ENCODE peak calls at places on chromosomes 12 and 14, in eight cellular contexts. One of them, this sample, is unnamed.

GRCh38 chr14:78701246-78701645 is 531.1 kb downstream of the NRXN3 start:
- DNase-seq in AG04450: no peak
- DNase-seq in CD8-positive, alpha-beta T cell: no peak
- DNase-seq in transverse colon: no peak
- DNase-seq in H9: no peak
- DNase-seq in uterus: no peak
- DNase-seq in lung: no peak
- DNase-seq in keratinocyte: no peak
- DNase-seq in this sample: no peak

GRCh38 chr14:33737446-33737845 is 213.4 kb downstream of the EGLN3 start:
- DNase-seq in AG04450: no peak
- DNase-seq in CD8-positive, alpha-beta T cell: no peak
- DNase-seq in transverse colon: no peak
- DNase-seq in H9: no peak
- DNase-seq in uterus: no peak
- DNase-seq in lung: no peak
- DNase-seq in keratinocyte: no peak
- DNase-seq in this sample: no peak

GRCh38 chr12:38142974-38143373 is 173.6 kb upstream of the ALG10B start:
- DNase-seq in AG04450: no peak
- DNase-seq in CD8-positive, alpha-beta T cell: no peak
- DNase-seq in transverse colon: no peak
- DNase-seq in H9: no peak
- DNase-seq in uterus: no peak
- DNase-seq in lung: no peak
- DNase-seq in keratinocyte: no peak
- DNase-seq in this sample: no peak

GRCh38 chr14:102822311-102822863 is 45.1 kb downstream of the TRAF3 start:
- DNase-seq in AG04450: no peak
- DNase-seq in CD8-positive, alpha-beta T cell: no peak
- DNase-seq in transverse colon: no peak
- DNase-seq in H9: no peak
- DNase-seq in uterus: no peak
- DNase-seq in lung: no peak
- DNase-seq in keratinocyte: no peak
- DNase-seq in this sample: no peak

GRCh38 chr12:78571953-78572352 is 292.6 kb upstream of the SYT1 start:
- DNase-seq in AG04450: no peak
- DNase-seq in CD8-positive, alpha-beta T cell: no peak
- DNase-seq in transverse colon: no peak
- DNase-seq in H9: peak
- DNase-seq in uterus: no peak
- DNase-seq in lung: no peak
- DNase-seq in keratinocyte: no peak
- DNase-seq in this sample: no peak

GRCh38 chr12:3677609-3678008 is 75.3 kb downstream of the CRACR2A start:
- DNase-seq in AG04450: no peak
- DNase-seq in CD8-positive, alpha-beta T cell: no peak
- DNase-seq in transverse colon: no peak
- DNase-seq in H9: no peak
- DNase-seq in uterus: no peak
- DNase-seq in lung: no peak
- DNase-seq in keratinocyte: no peak
- DNase-seq in this sample: no peak

GRCh38 chr14:105151131-105151837 is 17.3 kb downstream of the JAG2 start:
- DNase-seq in AG04450: no peak
- DNase-seq in CD8-positive, alpha-beta T cell: no peak
- DNase-seq in transverse colon: no peak
- DNase-seq in H9: no peak
- DNase-seq in uterus: no peak
- DNase-seq in lung: no peak
- DNase-seq in keratinocyte: no peak
- DNase-seq in this sample: peak

GRCh38 chr12:43937947-43938346 is 102.1 kb downstream of the TMEM117 start:
- DNase-seq in AG04450: no peak
- DNase-seq in CD8-positive, alpha-beta T cell: no peak
- DNase-seq in transverse colon: no peak
- DNase-seq in H9: peak
- DNase-seq in uterus: no peak
- DNase-seq in lung: no peak
- DNase-seq in keratinocyte: no peak
- DNase-seq in this sample: no peak

GRCh38 chr12:59304077-59304721 is 291.6 kb upstream of the SLC16A7 start:
- DNase-seq in AG04450: no peak
- DNase-seq in CD8-positive, alpha-beta T cell: no peak
- DNase-seq in transverse colon: no peak
- DNase-seq in H9: no peak
- DNase-seq in uterus: no peak
- DNase-seq in lung: no peak
- DNase-seq in keratinocyte: no peak
- DNase-seq in this sample: no peak

GRCh38 chr12:13390381-13390856 is 193.9 kb downstream of the EMP1 start:
- DNase-seq in AG04450: no peak
- DNase-seq in CD8-positive, alpha-beta T cell: no peak
- DNase-seq in transverse colon: peak
- DNase-seq in H9: no peak
- DNase-seq in uterus: peak
- DNase-seq in lung: peak
- DNase-seq in keratinocyte: peak
- DNase-seq in this sample: no peak

GRCh38 chr12:955923-956322 is 6.4 kb upstream of the RAD52 start:
- DNase-seq in AG04450: no peak
- DNase-seq in CD8-positive, alpha-beta T cell: no peak
- DNase-seq in transverse colon: no peak
- DNase-seq in H9: no peak
- DNase-seq in uterus: no peak
- DNase-seq in lung: no peak
- DNase-seq in keratinocyte: no peak
- DNase-seq in this sample: no peak

GRCh38 chr12:132888852-132889251 is 1.4 kb upstream of the CHFR start:
- DNase-seq in AG04450: no peak
- DNase-seq in CD8-positive, alpha-beta T cell: no peak
- DNase-seq in transverse colon: no peak
- DNase-seq in H9: peak
- DNase-seq in uterus: no peak
- DNase-seq in lung: no peak
- DNase-seq in keratinocyte: no peak
- DNase-seq in this sample: no peak

GRCh38 chr14:101927859-101928258 is 36.5 kb upstream of the DYNC1H1 start:
- DNase-seq in AG04450: peak
- DNase-seq in CD8-positive, alpha-beta T cell: no peak
- DNase-seq in transverse colon: peak
- DNase-seq in H9: no peak
- DNase-seq in uterus: peak
- DNase-seq in lung: peak
- DNase-seq in keratinocyte: no peak
- DNase-seq in this sample: peak

GRCh38 chr12:123078114-123078465 is 72.8 kb downstream of the PITPNM2 start:
- DNase-seq in AG04450: no peak
- DNase-seq in CD8-positive, alpha-beta T cell: no peak
- DNase-seq in transverse colon: no peak
- DNase-seq in H9: no peak
- DNase-seq in uterus: no peak
- DNase-seq in lung: no peak
- DNase-seq in keratinocyte: no peak
- DNase-seq in this sample: no peak

GRCh38 chr14:22266141-22266442 is 322.9 kb downstream of the DAD1 start:
- DNase-seq in AG04450: no peak
- DNase-seq in CD8-positive, alpha-beta T cell: no peak
- DNase-seq in transverse colon: no peak
- DNase-seq in H9: no peak
- DNase-seq in uterus: no peak
- DNase-seq in lung: no peak
- DNase-seq in keratinocyte: no peak
- DNase-seq in this sample: no peak

GRCh38 chr14:22264759-22265158 is 324.3 kb downstream of the DAD1 start:
- DNase-seq in AG04450: no peak
- DNase-seq in CD8-positive, alpha-beta T cell: no peak
- DNase-seq in transverse colon: no peak
- DNase-seq in H9: no peak
- DNase-seq in uterus: no peak
- DNase-seq in lung: no peak
- DNase-seq in keratinocyte: no peak
- DNase-seq in this sample: no peak

GRCh38 chr14:22263961-22264360 is 325.1 kb downstream of the DAD1 start:
- DNase-seq in AG04450: no peak
- DNase-seq in CD8-positive, alpha-beta T cell: no peak
- DNase-seq in transverse colon: no peak
- DNase-seq in H9: no peak
- DNase-seq in uterus: no peak
- DNase-seq in lung: no peak
- DNase-seq in keratinocyte: no peak
- DNase-seq in this sample: no peak

GRCh38 chr14:22266683-22267082 is 322.3 kb downstream of the DAD1 start:
- DNase-seq in AG04450: no peak
- DNase-seq in CD8-positive, alpha-beta T cell: no peak
- DNase-seq in transverse colon: no peak
- DNase-seq in H9: no peak
- DNase-seq in uterus: no peak
- DNase-seq in lung: no peak
- DNase-seq in keratinocyte: no peak
- DNase-seq in this sample: no peak

DNA sequence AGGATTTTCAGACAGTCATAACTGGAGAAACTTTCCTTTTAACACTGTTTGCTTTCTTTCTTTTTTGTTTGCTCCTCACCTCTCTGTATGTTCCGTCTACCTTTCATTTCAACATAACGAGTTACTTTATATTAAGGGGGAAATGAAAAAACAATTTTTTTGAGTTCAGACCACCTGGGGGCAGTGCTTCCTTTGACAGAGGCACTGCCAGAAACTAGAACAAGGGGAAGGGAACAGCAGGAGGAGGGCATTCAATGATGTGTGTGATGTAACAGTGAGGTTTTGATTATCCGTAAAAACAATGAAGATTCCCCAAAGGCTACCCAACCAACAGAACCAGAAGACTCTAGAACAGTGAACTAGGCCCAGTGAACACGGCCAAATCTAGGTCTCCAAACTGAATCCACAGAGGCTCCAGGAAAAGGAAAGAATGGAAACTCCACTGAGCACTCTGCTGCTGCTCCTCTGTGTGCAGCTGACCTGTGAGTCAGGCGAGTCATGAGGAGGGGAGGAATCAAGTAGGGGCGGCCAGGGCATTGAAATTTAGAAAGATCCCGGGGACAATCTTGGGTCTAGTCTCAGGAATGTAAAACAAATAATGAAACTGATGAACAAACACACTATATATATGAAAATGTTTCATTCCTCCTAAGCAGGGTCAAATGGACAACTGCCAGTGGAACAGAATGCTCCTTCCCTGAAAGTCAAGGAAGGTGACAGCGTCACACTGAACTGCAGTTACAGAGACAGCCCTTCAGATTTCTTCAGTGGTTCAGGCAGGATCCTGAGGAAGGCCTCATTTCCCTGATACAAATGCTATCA is 323.5 kb downstream of the DAD1 start:
- DNase-seq in AG04450: no peak
- DNase-seq in CD8-positive, alpha-beta T cell: no peak
- DNase-seq in transverse colon: no peak
- DNase-seq in H9: no peak
- DNase-seq in uterus: no peak
- DNase-seq in lung: no peak
- DNase-seq in keratinocyte: no peak
- DNase-seq in this sample: no peak
- TF ChIP-seq CTCF in AG04450: peak
- TF ChIP-seq CTCF in CD8-positive, alpha-beta T cell: no peak
- TF ChIP-seq CTCF in transverse colon: no peak
- TF ChIP-seq CTCF in H9: peak
- TF ChIP-seq CTCF in uterus: no peak
- TF ChIP-seq CTCF in lung: no peak
- TF ChIP-seq CTCF in keratinocyte: peak
- TF ChIP-seq CTCF in this sample: peak

GRCh38 chr14:44505588-44505987 is 1.5 kb downstream of the FSCB start:
- DNase-seq in AG04450: no peak
- DNase-seq in CD8-positive, alpha-beta T cell: no peak
- DNase-seq in transverse colon: no peak
- DNase-seq in H9: no peak
- DNase-seq in uterus: no peak
- DNase-seq in lung: no peak
- DNase-seq in keratinocyte: no peak
- DNase-seq in this sample: no peak
- TF ChIP-seq CTCF in AG04450: no peak
- TF ChIP-seq CTCF in CD8-positive, alpha-beta T cell: no peak
- TF ChIP-seq CTCF in transverse colon: no peak
- TF ChIP-seq CTCF in H9: peak
- TF ChIP-seq CTCF in uterus: no peak
- TF ChIP-seq CTCF in lung: no peak
- TF ChIP-seq CTCF in keratinocyte: no peak
- TF ChIP-seq CTCF in this sample: no peak

DNA sequence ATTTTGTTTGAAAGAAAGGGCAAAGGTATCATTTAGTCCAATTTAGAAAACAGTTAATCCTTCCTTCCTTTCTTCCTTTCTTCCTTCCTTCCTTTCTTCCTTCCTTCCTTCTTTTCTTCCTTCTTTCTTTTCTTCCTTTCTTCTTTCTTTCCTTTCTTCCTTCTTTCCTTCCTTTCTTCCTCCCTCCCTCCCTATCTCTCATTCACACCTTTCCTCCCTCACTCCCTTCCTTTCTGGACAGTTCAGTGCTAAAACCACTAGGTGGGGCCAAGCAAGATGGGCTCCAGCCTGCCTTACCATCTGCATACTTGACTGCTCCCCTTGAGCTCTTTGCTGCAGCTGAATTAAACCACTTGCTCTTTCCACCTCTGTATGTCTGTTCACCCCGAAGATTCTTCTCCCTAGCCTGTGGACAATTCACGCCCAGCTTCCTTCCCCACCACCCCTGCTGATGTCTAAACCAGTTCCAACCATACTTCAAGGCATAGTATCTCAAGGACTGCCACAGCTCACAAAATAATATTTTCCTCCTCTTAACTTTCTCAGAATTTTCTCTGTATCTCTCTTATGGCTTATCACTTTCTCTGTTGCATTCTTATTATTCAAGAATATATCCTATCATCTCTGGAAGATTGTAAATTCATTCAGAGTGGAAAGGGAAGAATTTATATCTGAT is 78.0 kb downstream of the DBX2 start:
- DNase-seq in AG04450: no peak
- DNase-seq in CD8-positive, alpha-beta T cell: no peak
- DNase-seq in transverse colon: no peak
- DNase-seq in H9: peak
- DNase-seq in uterus: no peak
- DNase-seq in lung: no peak
- DNase-seq in keratinocyte: no peak
- DNase-seq in this sample: peak
- TF ChIP-seq CTCF in AG04450: peak
- TF ChIP-seq CTCF in CD8-positive, alpha-beta T cell: no peak
- TF ChIP-seq CTCF in transverse colon: no peak
- TF ChIP-seq CTCF in H9: peak
- TF ChIP-seq CTCF in uterus: no peak
- TF ChIP-seq CTCF in lung: no peak
- TF ChIP-seq CTCF in keratinocyte: peak
- TF ChIP-seq CTCF in this sample: peak

DNA sequence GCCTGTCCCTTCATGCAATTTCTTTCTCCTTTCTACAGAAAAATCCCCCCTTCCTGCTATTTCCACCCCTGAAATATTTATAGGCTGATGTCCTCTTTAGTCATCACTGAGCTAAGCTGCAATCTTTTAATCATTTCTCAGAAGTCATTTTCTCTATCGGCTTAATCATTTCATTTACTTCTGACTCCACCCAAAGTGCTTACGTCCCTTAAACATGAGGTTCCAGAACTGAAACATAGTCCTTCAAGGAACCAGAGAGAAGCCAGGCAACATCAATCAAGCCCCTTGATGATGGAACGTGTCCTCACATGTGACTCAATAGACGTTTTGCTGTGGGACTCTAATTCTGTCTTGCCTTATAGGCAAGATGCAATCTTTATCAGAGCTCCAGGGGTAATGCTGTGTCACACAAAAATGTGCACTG is 148.7 kb upstream of the KRR1 start:
- DNase-seq in AG04450: no peak
- DNase-seq in CD8-positive, alpha-beta T cell: no peak
- DNase-seq in transverse colon: no peak
- DNase-seq in H9: no peak
- DNase-seq in uterus: no peak
- DNase-seq in lung: no peak
- DNase-seq in keratinocyte: peak
- DNase-seq in this sample: no peak
- TF ChIP-seq CTCF in AG04450: no peak
- TF ChIP-seq CTCF in CD8-positive, alpha-beta T cell: no peak
- TF ChIP-seq CTCF in transverse colon: no peak
- TF ChIP-seq CTCF in H9: no peak
- TF ChIP-seq CTCF in uterus: no peak
- TF ChIP-seq CTCF in lung: no peak
- TF ChIP-seq CTCF in keratinocyte: no peak
- TF ChIP-seq CTCF in this sample: no peak